ENCODE peak calls at places on chromosomes 6 and 20, in ten cellular contexts. X is AG04449; K is Right ventricle myocardium superior; D is spleen; J is Daoy; R is A172; A is stimulated activated naive CD8-positive, alpha-beta T cell treated with anti-CD3 and anti-CD28 coated beads, Interleukin-15, Interleukin-2, amounts not matched to agents 100 U/mL and 50 U/mL, for 24 hours; F is EL; L is MV-4-11; Q is iPS DF 6.9. U is an unnamed sample.

GRCh38 chr6:150549007-150549406 is 50.7 kb upstream of the PLEKHG1 start:
- DNase-seq in A (no peak), L (no peak), J (no peak), X (no peak), Q (no peak), K (no peak), R (no peak), F (no peak), D (no peak), U (no peak)

GRCh38 chr6:11358904-11359840 is 126.7 kb upstream of the NEDD9 start:
- DNase-seq in Q (no peak), A (no peak), X (no peak), K (no peak), D (no peak), J (no peak), R (no peak), F (no peak), L (no peak), U (no peak)

GRCh38 chr20:63522981-63523611 is 2.5 kb downstream of the PPDPF start:
- DNase-seq in X (no peak), F (no peak), R (no peak), A (no peak), J (no peak), L (no peak), K (peak), Q (no peak), D (peak), U (no peak)

GRCh38 chr20:61924858-61925554 is 140.7 kb downstream of the TAF4 start:
- DNase-seq in R (no peak), K (peak), A (no peak), L (no peak), D (peak), J (no peak), X (no peak), Q (no peak), F (no peak), U (no peak)

GRCh38 chr6:33000053-33000452 is 9.3 kb downstream of the HLA-DOA start:
- DNase-seq in L (no peak), F (no peak), A (no peak), K (no peak), D (no peak), X (no peak), Q (peak), J (no peak), R (no peak), U (peak)

GRCh38 chr6:116265081-116265829 is 11.4 kb upstream of the TSPYL4 start:
- DNase-seq in J (peak), R (peak), F (peak), X (no peak), Q (no peak), D (peak), L (no peak), A (no peak), K (peak), U (no peak)

GRCh38 chr6:137702791-137703424 is 164.2 kb upstream of the TNFAIP3 start:
- DNase-seq in Q (no peak), R (no peak), A (no peak), F (no peak), X (no peak), J (peak), K (no peak), L (no peak), D (no peak), U (no peak)

GRCh38 chr20:57437672-57438330 is 46.6 kb downstream of the RBM38 start:
- DNase-seq in Q (no peak), J (no peak), X (no peak), A (no peak), L (no peak), D (peak), R (no peak), F (no peak), K (peak), U (no peak)

GRCh38 chr6:85650606-85651005 is 7.9 kb upstream of the SYNCRIP start:
- DNase-seq in J (no peak), K (no peak), A (no peak), R (no peak), L (no peak), F (no peak), X (no peak), D (no peak), Q (no peak), U (no peak)

GRCh38 chr6:33057222-33058150 is 16.0 kb downstream of the HLA-DPA1 start:
- DNase-seq in R (no peak), A (no peak), D (no peak), K (no peak), X (no peak), Q (no peak), J (no peak), F (no peak), L (peak), U (no peak)

GRCh38 chr20:33685328-33686007 is 717 bp downstream of the E2F1 start:
- DNase-seq in D (peak), R (peak), F (peak), J (peak), X (no peak), Q (no peak), K (no peak), A (peak), L (peak), U (no peak)

U was measured in NT2/D1.